ENCODE peak calls at places on chromosomes 16 and 17, in six cellular contexts. B is CD8-positive, alpha-beta T cell; S is body of pancreas; C is ascending aorta; U is breast epithelium; F is cardiac muscle cell. Q is an unnamed sample.

GRCh38 chr16:76114681-76115080 is 162.5 kb upstream of the CNTNAP4 start:
- DNase-seq in B (no peak), C (no peak), S (no peak), U (no peak), F (no peak), Q (no peak)

GRCh38 chr17:77366558-77367245 is 225.9 kb downstream of the SEC14L1 start:
- DNase-seq in F (peak; percentile 74), S (no peak), U (no peak), C (no peak), B (no peak), Q (no peak)

GRCh38 chr17:69501591-69502468 is 87.3 kb downstream of the MAP2K6 start:
- DNase-seq in S (peak; percentile 59), C (peak; percentile 62), F (peak; percentile 80), U (no peak), B (no peak), Q (peak; percentile 38)

GRCh38 chr17:14442798-14443553 is 142.1 kb downstream of the HS3ST3B1 start:
- DNase-seq in C (no peak), F (no peak), S (no peak), B (no peak), U (no peak), Q (no peak)

GRCh38 chr16:11224894-11225676 is 30.9 kb downstream of the SOCS1 start:
- DNase-seq in B (peak; percentile 83), U (no peak), S (no peak), C (no peak), F (no peak), Q (no peak)

GRCh38 chr17:2057130-2057713 is 2.3 kb downstream of the HIC1 start:
- DNase-seq in F (peak; percentile 58), B (no peak), S (peak; percentile 11), U (no peak), C (no peak), Q (peak; percentile 85)

GRCh38 chr16:88541109-88541508 is 29.1 kb upstream of the ZC3H18 start:
- DNase-seq in C (no peak), S (peak; percentile 62), B (no peak), U (no peak), F (no peak), Q (peak; percentile 39)

GRCh38 chr17:6683081-6683684 is 30.0 kb downstream of the SLC13A5 start:
- DNase-seq in B (no peak), U (no peak), C (no peak), F (no peak), S (peak; percentile 36), Q (no peak)

GRCh38 chr17:68456529-68457167 is 648 bp downstream of the WIPI1 start:
- DNase-seq in F (peak; percentile 95), S (peak; percentile 77), U (peak; percentile 77), C (peak; percentile 93), B (no peak), Q (peak; percentile 89)

GRCh38 chr17:81066072-81066471 is 31.1 kb downstream of the BAIAP2 start:
- DNase-seq in F (no peak), S (no peak), C (no peak), U (no peak), B (no peak), Q (no peak)

GRCh38 chr17:49365667-49366066 is 3.6 kb upstream of the ZNF652 start:
- DNase-seq in S (no peak), B (peak; percentile 44), C (peak; percentile 50), U (no peak), F (no peak), Q (no peak)

GRCh38 chr16:85173981-85174751 is 61.9 kb upstream of the CIBAR2 start:
- DNase-seq in U (no peak), C (peak; percentile 79), B (peak; percentile 5), F (peak; percentile 80), S (peak; percentile 71), Q (no peak)

GRCh38 chr16:13236308-13236707 is 334.9 kb downstream of the SHISA9 start:
- DNase-seq in B (no peak), F (no peak), S (no peak), C (no peak), U (no peak), Q (no peak)

GRCh38 chr16:72990003-72990521 is 57.9 kb downstream of the ZFHX3 start:
- DNase-seq in S (peak; percentile 64), F (peak; percentile 74), C (peak; percentile 94), U (no peak), B (no peak), Q (peak; percentile 47)

GRCh38 chr17:19237389-19238166 is 412 bp downstream of the EPN2 start:
- DNase-seq in U (peak; percentile 54), F (no peak), B (no peak), S (peak; percentile 38), C (no peak), Q (peak; percentile 79)

GRCh38 chr16:24537474-24538337 is 1.7 kb upstream of the RBBP6 start:
- DNase-seq in U (no peak), C (no peak), S (no peak), B (no peak), F (no peak), Q (no peak)

GRCh38 chr17:49217651-49218413 is 7.3 kb downstream of the ABI3 start:
- DNase-seq in U (no peak), S (no peak), C (peak; percentile 78), B (peak; percentile 89), F (no peak), Q (peak; percentile 87)

GRCh38 chr16:84048871-84049270 is 6.3 kb upstream of the SLC38A8 start:
- DNase-seq in B (no peak), F (no peak), C (no peak), U (no peak), S (peak; percentile 51), Q (no peak)

GRCh38 chr16:70747703-70748631 is 53.0 kb downstream of the VAC14 start:
- DNase-seq in B (no peak), U (no peak), F (peak; percentile 29), C (no peak), S (no peak), Q (peak; percentile 72)

GRCh38 chr17:69533481-69534234 is 119.2 kb downstream of the MAP2K6 start:
- DNase-seq in F (no peak), U (no peak), C (no peak), S (no peak), B (no peak), Q (no peak)

GRCh38 chr16:590165-590874 is 454 bp downstream of the RAB40C start:
- DNase-seq in C (no peak), F (peak; percentile 64), U (no peak), S (peak; percentile 61), B (peak; percentile 33), Q (no peak)

GRCh38 chr16:86211800-86212199 is 298.5 kb upstream of the FOXF1 start:
- DNase-seq in B (no peak), U (peak; percentile 25), S (no peak), F (no peak), C (no peak), Q (no peak)

GRCh38 chr16:31476305-31477219 is 4.6 kb downstream of the TGFB1I1 start:
- DNase-seq in S (peak; percentile 94), F (no peak), B (peak; percentile 89), C (peak; percentile 84), U (no peak), Q (peak; percentile 92)

GRCh38 chr17:37299257-37299985 is 76.4 kb upstream of the C17orf78 start:
- DNase-seq in B (no peak), U (no peak), C (no peak), F (peak; percentile 35), S (no peak), Q (no peak)
- H3K27ac ChIP-seq in B (no peak overlapping the region), U (peak overlapping the region; percentile 56), C (peak overlapping the region; percentile 27), F (peak overlapping the region; percentile 88), S (no peak overlapping the region), Q (no peak overlapping the region)

GRCh38 chr16:15970202-15970601 is 20.8 kb downstream of the ABCC1 start:
- DNase-seq in F (no peak), S (no peak), B (no peak), U (no peak), C (no peak), Q (no peak)

GRCh38 chr16:15963307-15963910 is 14.0 kb downstream of the ABCC1 start:
- DNase-seq in U (no peak), S (no peak), F (no peak), B (no peak), C (no peak), Q (no peak)

GRCh38 chr16:15967655-15968315 is 18.4 kb downstream of the ABCC1 start:
- DNase-seq in U (no peak), C (no peak), F (no peak), S (no peak), B (no peak), Q (no peak)

GRCh38 chr16:15967223-15967546 is 17.8 kb downstream of the ABCC1 start:
- DNase-seq in C (no peak), U (no peak), B (no peak), F (no peak), S (no peak), Q (no peak)

DNA sequence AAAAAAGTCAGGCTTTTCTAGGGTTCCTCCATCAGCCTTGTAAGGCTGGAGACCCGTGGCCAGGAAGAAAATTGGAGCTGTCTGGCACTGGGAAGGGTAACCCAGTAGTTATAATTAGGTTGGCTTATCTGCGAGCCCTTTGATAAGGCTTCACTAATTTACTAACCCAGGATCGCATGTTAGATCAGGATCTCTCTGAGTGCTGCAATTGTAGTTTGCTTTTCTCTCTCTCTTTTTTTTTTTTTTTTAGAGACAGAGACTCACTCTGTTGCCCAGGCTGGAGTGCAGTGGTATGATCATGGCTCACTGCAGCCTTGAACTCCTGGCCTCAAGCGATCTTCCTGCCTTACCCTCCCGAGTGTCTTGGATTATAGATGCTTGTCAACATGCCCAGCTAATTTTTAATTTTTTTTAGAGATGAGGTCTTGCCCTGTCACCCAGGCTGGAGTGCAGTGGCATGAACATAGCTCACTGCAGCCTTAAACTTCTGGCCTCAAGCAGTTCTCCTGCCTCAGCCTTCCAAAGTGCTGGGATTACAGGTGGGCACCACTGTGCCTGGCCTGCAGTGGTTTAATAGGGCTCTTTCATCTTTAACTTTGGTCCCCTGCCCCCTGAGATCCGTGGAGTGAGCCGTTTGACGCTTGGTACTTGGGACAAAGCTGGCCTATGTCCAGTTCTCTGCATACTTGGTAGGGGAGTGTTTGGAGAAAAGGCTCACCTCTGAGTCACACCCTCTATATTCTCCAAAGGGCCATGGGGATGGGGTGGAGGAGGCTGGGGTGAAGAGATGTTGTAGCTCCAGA is 17.2 kb downstream of the ABCC1 start:
- DNase-seq in C (no peak), F (peak; percentile 69), U (no peak), B (no peak), S (peak; percentile 22), Q (no peak)
- H3K36me3 ChIP-seq in C (no peaks in the 10 kb centered on the region), F (no peaks in the 10 kb centered on the region), U (no peaks in the 10 kb centered on the region), B (no peaks in the 10 kb centered on the region), S (no peaks in the 10 kb centered on the region), Q (no peaks in the 10 kb centered on the region)

GRCh38 chr16:68722119-68723024 is 14.7 kb upstream of the CDH1 start:
- DNase-seq in U (no peak), C (no peak), F (no peak), S (no peak), B (no peak), Q (no peak)
- H3K27ac ChIP-seq in U (no peak overlapping the region), C (no peak overlapping the region), F (no peak overlapping the region), S (no peak overlapping the region), B (no peak overlapping the region), Q (no peak overlapping the region)

GRCh38 chr16:28844226-28844885 is 1.8 kb downstream of the TUFM start:
- DNase-seq in C (no peak), F (no peak), U (no peak), B (no peak), S (no peak), Q (no peak)

GRCh38 chr16:28846080-28846932 is at the start of gene TUFM:
- DNase-seq in S (peak; percentile 96), B (peak; percentile 99), U (peak; percentile 97), C (peak; percentile 99), F (peak; percentile 99), Q (peak; percentile 98)

GRCh38 chr16:28842696-28843095 is 3.5 kb downstream of the TUFM start:
- DNase-seq in B (no peak), S (no peak), U (no peak), F (no peak), C (no peak), Q (no peak)

GRCh38 chr16:28845173-28846079 is 722 bp downstream of the TUFM start:
- DNase-seq in F (peak; percentile 26), C (no peak), U (no peak), S (peak; percentile 13), B (peak; percentile 45), Q (no peak)

GRCh38 chr16:28843766-28844165 is 2.4 kb downstream of the TUFM start:
- DNase-seq in S (no peak), U (no peak), B (no peak), F (no peak), C (no peak), Q (no peak)
- H3K36me3 ChIP-seq in S (peaks cover 14% of the 10 kb centered on the region), U (peaks cover 7% of the 10 kb centered on the region), B (peaks cover 26% of the 10 kb centered on the region), F (peaks cover 32% of the 10 kb centered on the region), C (peaks cover 34% of the 10 kb centered on the region), Q (no peaks in the 10 kb centered on the region)